ENCODE peak calls at places on chromosomes 11 and 22, in four cellular contexts. H is heart left ventricle, Q is right cardiac atrium, J is cardiac muscle cell. I is an unnamed sample. For H3K9me3 and H3K4me1, the result is how much of the 10 kb centered on the place peaks cover.

GRCh38 chr11:134376150-134376921 is 35.7 kb downstream of the B3GAT1 start:
- DNase-seq in H (no peak), Q (no peak), J (no peak), I (no peak)

GRCh38 chr22:19455033-19455432 is 7.5 kb upstream of the C22orf39 start:
- DNase-seq in H (no peak), Q (no peak), J (no peak), I (no peak)

GRCh38 chr11:9626778-9627394 is 37.0 kb upstream of the SWAP70 start:
- DNase-seq in H (no peak), Q (peak), J (peak), I (no peak)

GRCh38 chr22:45125198-45125597 is 38.5 kb upstream of the NUP50 start:
- DNase-seq in H (no peak), Q (no peak), J (peak), I (no peak)

GRCh38 chr22:26139320-26139719 is 29.9 kb upstream of the SEZ6L start:
- DNase-seq in H (no peak), Q (peak), J (no peak), I (no peak)

GRCh38 chr11:119347940-119348339 is 1.4 kb upstream of the MFRP start:
- DNase-seq in H (no peak), Q (no peak), J (no peak), I (peak)

GRCh38 chr11:118108513-118108912 is 21.8 kb upstream of the SMIM35 start:
- DNase-seq in H (no peak), Q (no peak), J (no peak), I (no peak)

GRCh38 chr11:108635106-108635505 is 29.8 kb upstream of the DDX10 start:
- DNase-seq in H (no peak), Q (no peak), J (no peak), I (no peak)

GRCh38 chr11:36253238-36253637 is 36.0 kb downstream of the COMMD9 start:
- DNase-seq in H (no peak), Q (no peak), J (no peak), I (peak)

GRCh38 chr11:18757742-18758294 is 31.8 kb upstream of the IGSF22 start:
- DNase-seq in H (no peak), Q (no peak), J (peak), I (no peak)

GRCh38 chr11:102118937-102119336 is 8.7 kb downstream of the YAP1 start:
- DNase-seq in H (no peak), Q (no peak), J (no peak), I (no peak)

GRCh38 chr11:114059984-114060401 is 482 bp downstream of the ZBTB16 start:
- DNase-seq in H (no peak), Q (no peak), J (peak), I (no peak)

GRCh38 chr11:34977039-34977906 is 60.9 kb downstream of the PDHX start:
- DNase-seq in H (no peak), Q (no peak), J (peak), I (no peak)

GRCh38 chr11:126898802-126899201 is 101.8 kb downstream of the KIRREL3 start:
- DNase-seq in H (no peak), Q (no peak), J (no peak), I (no peak)

GRCh38 chr11:119584193-119585037 is 144.6 kb downstream of the NECTIN1 start:
- DNase-seq in H (peak), Q (peak), J (peak), I (peak)

GRCh38 chr22:22408731-22409696 is 99.5 kb downstream of the ZNF280B start:
- DNase-seq in H (no peak), Q (no peak), J (peak), I (peak)

GRCh38 chr11:28878025-28878424 is 769.8 kb downstream of the METTL15 start:
- DNase-seq in H (no peak), Q (no peak), J (peak), I (no peak)

GRCh38 chr11:16326679-16327297 is 29.6 kb downstream of the SOX6 start:
- DNase-seq in H (no peak), Q (no peak), J (no peak), I (no peak)

GRCh38 chr11:4673781-4674180 is 23.9 kb downstream of the OR51E2 start:
- DNase-seq in H (no peak), Q (no peak), J (no peak), I (no peak)

GRCh38 chr22:17264321-17265052 is 45.3 kb upstream of the ADA2 start:
- DNase-seq in H (no peak), Q (no peak), J (peak), I (peak)

GRCh38 chr11:81585534-81585933 is 1148.1 kb downstream of the FAM181B start:
- DNase-seq in H (no peak), Q (no peak), J (no peak), I (no peak)

GRCh38 chr11:2423157-2424025 is 20.9 kb downstream of the TRPM5 start:
- DNase-seq in H (peak), Q (peak), J (no peak), I (no peak)

GRCh38 chr11:47917643-47918369 is 62.6 kb upstream of the PTPRJ start:
- DNase-seq in H (peak), Q (peak), J (peak), I (peak)

GRCh38 chr22:50314455-50315288 is 7.2 kb upstream of the PLXNB2 start:
- DNase-seq in H (peak), Q (peak), J (no peak), I (peak)

GRCh38 chr22:38401336-38402084 is 53.5 kb downstream of the KCNJ4 start:
- DNase-seq in H (no peak), Q (no peak), J (no peak), I (no peak)

GRCh38 chr22:45934659-45935341 is 42.2 kb downstream of the WNT7B start:
- DNase-seq in H (no peak), Q (no peak), J (peak), I (peak)

GRCh38 chr11:125464266-125464662 is 31.8 kb downstream of the FEZ1 start:
- DNase-seq in H (no peak), Q (no peak), J (peak), I (no peak)

GRCh38 chr11:85955531-85955930 is 100.3 kb downstream of the CCDC83 start:
- DNase-seq in H (no peak), Q (no peak), J (peak), I (peak)

GRCh38 chr11:124612567-124613245 is 1.5 kb downstream of the PANX3 start:
- DNase-seq in H (no peak), Q (no peak), J (peak), I (no peak)

GRCh38 chr11:7630002-7630401 is 43.3 kb downstream of the CYB5R2 start:
- DNase-seq in H (no peak), Q (no peak), J (no peak), I (no peak)

GRCh38 chr22:50342651-50343540 is at the start of gene PPP6R2:
- DNase-seq in H (peak), Q (peak), J (peak), I (peak)

GRCh38 chr11:2276280-2276998 is 6.1 kb upstream of the ASCL2 start:
- DNase-seq in H (no peak), Q (no peak), J (no peak), I (no peak)

GRCh38 chr22:48373626-48374173 is 1454.0 kb downstream of the BRD1 start:
- DNase-seq in H (no peak), Q (no peak), J (no peak), I (no peak)

GRCh38 chr22:21709688-21710087 is 25.9 kb downstream of the YPEL1 start:
- DNase-seq in H (no peak), Q (peak), J (no peak), I (no peak)

GRCh38 chr11:96506953-96507354 is 117.1 kb downstream of the JRKL start:
- DNase-seq in H (no peak), Q (no peak), J (peak), I (no peak)

GRCh38 chr11:108854366-108854765 is 189.5 kb downstream of the DDX10 start:
- DNase-seq in H (no peak), Q (no peak), J (no peak), I (no peak)

DNA sequence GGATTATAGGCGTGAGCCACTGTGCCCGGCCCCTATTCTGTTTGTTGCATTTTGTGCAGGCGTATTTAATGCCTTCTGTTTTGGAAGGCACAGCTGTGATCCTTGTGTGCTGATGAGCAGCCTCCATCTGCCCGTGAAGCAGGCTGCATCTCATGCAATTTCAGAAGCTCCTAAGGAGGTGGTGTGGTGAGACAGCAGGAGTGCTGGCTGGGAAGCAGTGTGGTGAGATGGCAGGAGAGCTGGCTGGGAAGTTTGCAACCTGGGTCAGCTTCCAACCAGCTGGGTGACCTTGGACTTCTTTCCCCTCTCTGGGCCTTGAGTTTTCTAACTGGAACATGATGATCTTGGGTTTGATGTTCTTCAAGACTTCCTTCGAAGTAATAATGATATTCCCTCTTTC is 525.1 kb downstream of the TBC1D22A start:
- DNase-seq in H (no peak), Q (no peak), J (no peak), I (no peak)
- H3K9me3 ChIP-seq in H (under half), Q (under half), J (under half), I (under half)

GRCh38 chr11:64868904-64869570 is 9.4 kb downstream of the EHD1 start:
- DNase-seq in H (no peak), Q (peak), J (peak), I (peak)
- H3K4me1 ChIP-seq in H (half or more), Q (under half), J (half or more), I (half or more)

GRCh38 chr22:39941661-39942060 is 18.5 kb upstream of the TMA7B start:
- DNase-seq in H (no peak), Q (no peak), J (no peak), I (no peak)
- H3K9me3 ChIP-seq in H (under half), Q (under half), J (under half), I (under half)

GRCh38 chr11:32184057-32185055 is 93.5 kb downstream of the RCN1 start:
- DNase-seq in H (no peak), Q (peak), J (peak), I (no peak)

GRCh38 chr11:32186118-32186517 is 95.2 kb downstream of the RCN1 start:
- DNase-seq in H (no peak), Q (no peak), J (no peak), I (no peak)

GRCh38 chr11:32188785-32189184 is 97.9 kb downstream of the RCN1 start:
- DNase-seq in H (no peak), Q (no peak), J (no peak), I (no peak)

GRCh38 chr11:32183512-32183911 is 92.6 kb downstream of the RCN1 start:
- DNase-seq in H (no peak), Q (no peak), J (no peak), I (no peak)

GRCh38 chr11:32187106-32187505 is 96.2 kb downstream of the RCN1 start:
- DNase-seq in H (no peak), Q (no peak), J (no peak), I (no peak)
- H3K4me1 ChIP-seq in H (under half), Q (under half), J (under half), I (under half)

DNA sequence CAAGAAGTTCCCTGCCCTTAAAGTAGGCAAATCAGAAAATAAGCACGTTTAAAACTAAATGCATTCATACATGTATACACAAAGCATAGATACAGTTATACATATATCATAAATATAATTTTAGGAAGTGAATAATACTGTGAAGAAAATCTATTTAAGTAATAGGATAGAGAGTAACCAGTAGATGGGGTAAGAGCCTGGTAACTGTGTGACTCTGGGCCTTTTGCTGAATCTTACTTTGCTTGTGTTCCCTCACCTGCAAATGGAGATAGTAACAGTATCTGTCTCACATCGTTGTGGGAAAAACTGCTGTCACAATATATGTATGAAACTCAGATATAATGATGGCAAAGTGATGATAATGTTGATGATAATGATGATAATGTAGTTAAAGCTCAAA is 29.9 kb downstream of the MS4A2 start:
- DNase-seq in H (no peak), Q (no peak), J (no peak), I (no peak)
- H3K9me3 ChIP-seq in H (under half), Q (under half), J (under half), I (under half)

GRCh38 chr11:67376421-67376820 is 3.0 kb upstream of the CLCF1 start:
- DNase-seq in H (no peak), Q (no peak), J (no peak), I (no peak)
- H3K4me1 ChIP-seq in H (under half), Q (under half), J (under half), I (under half)

GRCh38 chr11:128745296-128746183 is 51.7 kb downstream of the FLI1 start:
- DNase-seq in H (no peak), Q (no peak), J (peak), I (no peak)
- H3K9me3 ChIP-seq in H (under half), Q (under half), J (under half), I (under half)

GRCh38 chr11:61752117-61752924 is at the start of gene MYRF:
- DNase-seq in H (peak), Q (peak), J (peak), I (no peak)
- H3K4me1 ChIP-seq in H (under half), Q (under half), J (under half), I (under half)

DNA sequence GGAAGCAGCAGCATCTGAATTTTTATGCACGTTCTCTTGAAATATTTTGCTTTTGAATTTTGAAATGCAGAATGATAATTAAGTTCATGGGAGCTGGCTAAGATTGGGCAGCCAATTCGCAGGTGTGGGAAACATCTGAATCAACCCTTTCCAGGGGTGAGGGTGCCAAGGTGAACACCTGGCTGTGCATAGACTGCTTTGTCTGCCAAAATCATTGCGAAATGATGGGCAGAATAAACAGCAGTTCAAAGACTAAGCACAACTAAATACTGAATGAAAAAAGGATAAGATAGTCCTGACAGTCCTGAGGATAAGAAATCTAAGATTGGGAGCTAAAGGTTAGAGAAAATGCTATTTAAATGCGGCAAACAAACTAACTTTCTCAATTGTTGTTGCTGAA is 813.3 kb upstream of the RAG2 start:
- DNase-seq in H (no peak), Q (no peak), J (no peak), I (no peak)
- H3K9me3 ChIP-seq in H (under half), Q (under half), J (under half), I (under half)

GRCh38 chr11:128480066-128480465 is 107.3 kb downstream of the ETS1 start:
- DNase-seq in H (peak), Q (no peak), J (no peak), I (no peak)

GRCh38 chr11:128482092-128482491 is 105.3 kb downstream of the ETS1 start:
- DNase-seq in H (no peak), Q (no peak), J (no peak), I (no peak)

GRCh38 chr11:128481135-128481534 is 106.2 kb downstream of the ETS1 start:
- DNase-seq in H (no peak), Q (no peak), J (peak), I (peak)

GRCh38 chr11:128482512-128483191 is 104.7 kb downstream of the ETS1 start:
- DNase-seq in H (no peak), Q (peak), J (peak), I (no peak)

GRCh38 chr11:128480665-128481064 is 106.7 kb downstream of the ETS1 start:
- DNase-seq in H (no peak), Q (no peak), J (no peak), I (no peak)
- H3K4me1 ChIP-seq in H (half or more), Q (under half), J (under half), I (under half)

I was measured in SJCRH30.